ENCODE peak calls at places on chromosomes 2 and 18, in nine cellular contexts. V, K, O, H, I, B, E, Z and R are unnamed samples.

GRCh38 chr2:121247534-121247933 is 37.5 kb downstream of the TFCP2L1 start:
- DNase-seq in V (no peak), K (no peak), O (no peak), H (no peak), I (no peak), B (no peak), E (no peak), Z (no peak), R (no peak)

GRCh38 chr18:22447770-22448169 is 30.1 kb upstream of the CTAGE1 start:
- DNase-seq in V (no peak), K (no peak), O (no peak), H (no peak), I (no peak), B (no peak), E (no peak), Z (no peak), R (no peak)

GRCh38 chr2:173271825-173272224 is 82.8 kb upstream of the CDCA7 start:
- DNase-seq in V (no peak), K (no peak), O (no peak), H (no peak), I (no peak), B (no peak), E (no peak), Z (peak; percentile 12), R (no peak)

GRCh38 chr2:200405599-200406298 is 99.3 kb downstream of the SPATS2L start:
- DNase-seq in V (no peak), K (no peak), O (peak; percentile 95), H (peak; percentile 61), I (no peak), B (peak; percentile 47), E (peak; percentile 71), Z (peak; percentile 84), R (no peak)

GRCh38 chr18:4107049-4107459 is 348.1 kb downstream of the DLGAP1 start:
- DNase-seq in V (no peak), K (no peak), O (no peak), H (no peak), I (no peak), B (no peak), E (no peak), Z (no peak), R (no peak)

GRCh38 chr2:238906936-238907716 is 59.2 kb downstream of the TWIST2 start:
- DNase-seq in V (no peak), K (no peak), O (no peak), H (no peak), I (no peak), B (no peak), E (no peak), Z (no peak), R (no peak)

GRCh38 chr2:55062754-55063153 is 12.5 kb upstream of the RTN4 start:
- DNase-seq in V (no peak), K (no peak), O (no peak), H (no peak), I (no peak), B (no peak), E (no peak), Z (no peak), R (no peak)

GRCh38 chr2:234240917-234241316 is 190.4 kb downstream of the SPP2 start:
- DNase-seq in V (no peak), K (no peak), O (peak; percentile 90), H (peak; percentile 31), I (no peak), B (peak; percentile 32), E (no peak), Z (peak; percentile 85), R (no peak)

GRCh38 chr2:209933499-209934458 is 68.7 kb upstream of the RPE start:
- DNase-seq in V (no peak), K (no peak), O (peak; percentile 75), H (peak; percentile 21), I (peak; percentile 22), B (peak; percentile 42), E (peak; percentile 65), Z (peak; percentile 26), R (peak; percentile 3)
- TF ChIP-seq CTCF in V (no peak), K (no peak), O (no peak), H (no peak), I (no peak), B (no peak), E (no peak), Z (no peak), R (no peak)

DNA sequence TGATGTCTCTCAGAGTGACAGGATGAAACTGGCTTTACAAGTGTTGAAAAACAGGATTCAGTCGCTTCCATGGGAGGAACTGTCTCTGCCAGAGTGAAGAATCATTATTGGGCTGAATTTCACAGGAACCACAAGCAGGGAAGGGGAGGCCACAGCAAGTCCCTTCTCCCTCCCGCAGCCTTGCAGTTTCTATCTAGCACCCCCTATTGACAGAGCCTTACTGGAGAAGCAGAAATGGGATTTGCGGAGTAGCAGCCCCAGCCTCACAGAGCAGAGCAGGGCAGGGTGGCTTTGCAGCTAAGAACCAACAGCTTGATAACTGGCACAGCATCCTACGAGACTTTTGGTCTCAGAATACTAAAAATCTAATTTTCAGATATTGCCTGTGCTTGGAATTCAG is 33.3 kb upstream of the RMP24 start:
- DNase-seq in V (no peak), K (no peak), O (no peak), H (no peak), I (no peak), B (no peak), E (no peak), Z (no peak), R (no peak)
- TF ChIP-seq CTCF in V (peak; percentile 13), K (no peak), O (no peak), H (peak; percentile 24), I (peak; percentile 23), B (peak; percentile 15), E (no peak), Z (no peak), R (peak; percentile 13)

GRCh38 chr2:189146553-189146952 is 33.0 kb downstream of the COL5A2 start:
- DNase-seq in V (no peak), K (no peak), O (no peak), H (no peak), I (no peak), B (no peak), E (no peak), Z (no peak), R (no peak)

GRCh38 chr2:189144700-189145211 is 34.8 kb downstream of the COL5A2 start:
- DNase-seq in V (no peak), K (no peak), O (peak; percentile 59), H (peak; percentile 64), I (no peak), B (no peak), E (no peak), Z (peak; percentile 76), R (peak; percentile 66)

GRCh38 chr2:189147361-189147760 is 32.2 kb downstream of the COL5A2 start:
- DNase-seq in V (no peak), K (no peak), O (peak; percentile 62), H (no peak), I (no peak), B (no peak), E (no peak), Z (peak; percentile 43), R (no peak)

GRCh38 chr2:189143930-189144329 is 35.6 kb downstream of the COL5A2 start:
- DNase-seq in V (no peak), K (no peak), O (peak; percentile 83), H (peak; percentile 76), I (no peak), B (peak; percentile 58), E (peak; percentile 19), Z (peak; percentile 81), R (peak; percentile 82)

DNA sequence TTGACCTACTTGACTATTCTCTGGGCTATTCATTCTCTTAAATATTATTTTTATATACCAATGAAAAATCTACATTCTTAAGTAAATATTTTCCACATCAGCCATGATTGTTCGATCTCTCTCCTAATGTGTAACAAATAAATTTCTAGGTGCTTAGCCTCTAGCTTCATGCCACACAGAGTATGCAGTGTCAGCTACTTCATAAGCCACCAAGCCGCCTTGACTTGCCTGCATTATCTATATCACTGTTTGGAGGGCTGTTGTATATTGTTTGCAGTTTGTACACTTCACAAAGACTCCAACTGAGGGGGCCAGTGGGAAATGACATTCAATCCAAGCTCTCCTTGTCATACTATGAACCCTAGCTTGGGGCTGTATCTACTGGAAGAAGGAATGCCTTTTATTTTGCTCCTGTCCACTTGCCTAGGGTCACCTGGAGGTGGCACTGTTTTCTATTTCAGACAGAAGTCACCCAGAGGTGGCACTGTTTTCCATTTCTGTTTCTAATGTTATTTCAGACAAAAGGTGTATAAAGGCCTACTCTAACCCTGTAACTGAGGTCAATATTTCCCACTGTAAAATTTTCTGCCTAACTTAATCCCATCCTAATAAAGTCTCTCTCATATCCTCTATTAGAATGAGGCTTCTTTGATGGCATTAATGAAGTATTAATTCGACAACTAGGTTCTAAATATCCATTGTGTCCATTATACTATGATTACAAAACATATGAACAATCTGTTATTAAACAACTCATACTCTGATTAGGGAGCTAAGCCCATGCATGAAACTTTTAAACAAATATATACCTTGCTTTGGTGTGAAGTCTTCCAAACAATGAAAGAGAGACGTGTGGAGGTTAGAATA is 36.4 kb downstream of the COL5A2 start:
- DNase-seq in V (no peak), K (peak; percentile 31), O (peak; percentile 36), H (no peak), I (no peak), B (no peak), E (peak; percentile 58), Z (peak; percentile 34), R (no peak)
- TF ChIP-seq CTCF in V (peak; percentile 67), K (peak; percentile 71), O (peak; percentile 73), H (peak; percentile 70), I (peak; percentile 43), B (peak; percentile 36), E (peak; percentile 70), Z (peak; percentile 67), R (peak; percentile 51)

GRCh38 chr2:181570833-181571661 is 85.9 kb downstream of the CERKL start:
- DNase-seq in V (no peak), K (no peak), O (peak; percentile 6), H (no peak), I (no peak), B (no peak), E (no peak), Z (no peak), R (no peak)

GRCh38 chr2:181575024-181575649 is 81.8 kb downstream of the CERKL start:
- DNase-seq in V (no peak), K (peak; percentile 39), O (no peak), H (no peak), I (no peak), B (no peak), E (no peak), Z (no peak), R (no peak)

GRCh38 chr2:181575650-181576025 is 81.3 kb downstream of the CERKL start:
- DNase-seq in V (no peak), K (no peak), O (no peak), H (no peak), I (no peak), B (no peak), E (no peak), Z (no peak), R (no peak)

GRCh38 chr2:181574321-181574720 is 82.6 kb downstream of the CERKL start:
- DNase-seq in V (peak; percentile 5), K (no peak), O (no peak), H (no peak), I (no peak), B (no peak), E (no peak), Z (no peak), R (no peak)

DNA sequence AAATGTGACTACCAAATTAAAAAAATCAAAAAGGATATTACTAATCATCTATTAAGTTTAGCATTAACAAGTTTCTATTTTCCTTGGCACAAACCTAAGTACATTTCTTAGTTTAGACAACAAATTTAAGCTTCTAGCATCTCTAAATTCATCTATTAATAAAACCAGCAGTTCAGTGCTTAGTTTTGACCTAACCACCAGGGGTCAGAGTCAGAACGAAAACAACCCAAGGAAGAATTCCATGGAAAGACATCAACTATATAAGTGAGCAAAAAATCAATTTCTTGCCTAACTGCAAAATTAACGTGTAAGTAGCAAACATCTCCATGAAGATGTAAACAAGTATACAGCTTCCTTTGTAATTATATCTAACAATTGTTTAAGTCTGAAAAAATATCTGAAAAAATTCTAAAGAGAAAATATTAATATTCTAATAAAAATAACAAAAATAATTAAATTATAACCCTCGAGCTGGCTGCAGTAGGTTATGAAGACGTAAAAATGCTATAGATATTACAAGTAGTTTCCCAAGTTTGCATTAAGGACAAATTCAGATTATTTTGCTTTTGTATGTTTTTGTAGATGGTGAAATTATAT is 83.7 kb downstream of the CERKL start:
- DNase-seq in V (no peak), K (no peak), O (peak; percentile 50), H (peak; percentile 10), I (no peak), B (no peak), E (peak; percentile 47), Z (peak; percentile 9), R (no peak)
- TF ChIP-seq CTCF in V (peak; percentile 73), K (peak; percentile 84), O (peak; percentile 55), H (peak; percentile 49), I (peak; percentile 37), B (peak; percentile 62), E (peak; percentile 64), Z (peak; percentile 50), R (peak; percentile 58)